ENCODE peak calls at places on chromosome 3, in ten cellular contexts. R is ovary, O is transverse colon, A is mammary epithelial cell, G is cardiac muscle cell, M is HCT116, B is adrenal gland, C is esophagus squamous epithelium, Q is psoas muscle, W is SK-N-SH. F is an unnamed sample.

GRCh38 chr3:157175678-157176077 is 15.7 kb upstream of the CCNL1 start:
- DNase-seq in R (peak; percentile 52), O (peak; percentile 50), A (no peak), G (no peak), M (no peak), B (no peak), C (no peak), Q (peak; percentile 58), W (peak; percentile 55), F (no peak)

GRCh38 chr3:132239587-132239986 is 77.6 kb upstream of the ACP3 start:
- DNase-seq in R (no peak), O (no peak), A (no peak), G (no peak), M (no peak), B (no peak), C (no peak), Q (no peak), W (no peak), F (no peak)

GRCh38 chr3:183822631-183823030 is 2.7 kb downstream of the MAP6D1 start:
- DNase-seq in R (no peak), O (no peak), A (no peak), G (no peak), M (no peak), B (no peak), C (no peak), Q (no peak), W (no peak), F (no peak)

GRCh38 chr3:170692720-170693119 is 106.8 kb upstream of the SLC7A14 start:
- DNase-seq in R (no peak), O (no peak), A (peak; percentile 77), G (no peak), M (no peak), B (no peak), C (no peak), Q (no peak), W (no peak), F (no peak)

GRCh38 chr3:132596816-132597433 is at the start of gene ACKR4:
- DNase-seq in R (no peak), O (no peak), A (no peak), G (peak; percentile 8), M (no peak), B (no peak), C (no peak), Q (no peak), W (no peak), F (no peak)

GRCh38 chr3:30952786-30953185 is 58.3 kb upstream of the GADL1 start:
- DNase-seq in R (no peak), O (no peak), A (peak; percentile 5), G (peak; percentile 34), M (no peak), B (no peak), C (no peak), Q (no peak), W (no peak), F (no peak)

GRCh38 chr3:128319107-128319506 is 147.6 kb downstream of the DNAJB8 start:
- DNase-seq in R (no peak), O (no peak), A (no peak), G (no peak), M (no peak), B (peak; percentile 2), C (no peak), Q (no peak), W (peak; percentile 80), F (peak; percentile 59)

GRCh38 chr3:149247025-149247710 is 25.5 kb upstream of the CP start:
- DNase-seq in R (no peak), O (no peak), A (peak; percentile 36), G (peak; percentile 18), M (no peak), B (no peak), C (no peak), Q (no peak), W (no peak), F (no peak)

GRCh38 chr3:70857926-70858325 is 545.5 kb upstream of the MDFIC2 start:
- DNase-seq in R (no peak), O (no peak), A (no peak), G (no peak), M (no peak), B (no peak), C (no peak), Q (no peak), W (no peak), F (no peak)

GRCh38 chr3:65938147-65938546 is 100.6 kb downstream of the MAGI1 start:
- DNase-seq in R (no peak), O (no peak), A (no peak), G (no peak), M (no peak), B (no peak), C (no peak), Q (no peak), W (no peak), F (no peak)

DNA sequence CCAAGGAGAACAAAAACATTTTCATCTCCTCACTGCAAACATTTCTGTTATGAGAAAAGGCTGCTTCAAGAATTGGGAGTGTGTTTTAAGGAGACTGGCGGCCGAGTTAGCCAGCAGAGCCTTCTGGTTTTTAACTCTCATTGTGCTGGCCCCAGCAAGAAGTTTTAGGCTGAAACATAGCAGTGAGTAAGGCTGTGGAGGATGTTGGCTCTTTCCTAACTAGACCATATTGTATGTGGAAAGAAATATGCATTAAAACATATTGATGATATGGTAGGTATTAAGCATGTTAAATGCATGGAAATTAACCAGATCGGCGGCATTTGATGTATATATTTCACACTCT is 90.7 kb downstream of the TIGIT start:
- DNase-seq in R (no peak), O (no peak), A (no peak), G (no peak), M (no peak), B (no peak), C (no peak), Q (no peak), W (no peak), F (no peak)
- H3K4me3 ChIP-seq in R (peak overlapping the region; percentile 42), O (no peak overlapping the region), A (no peak overlapping the region), G (no peak overlapping the region), M (no peak overlapping the region), B (peak overlapping the region; percentile 44), C (peak overlapping the region; percentile 42), Q (peak overlapping the region; percentile 56), W (no peak overlapping the region), F (no peak overlapping the region)

GRCh38 chr3:178823556-178824229 is 247.9 kb downstream of the ZMAT3 start:
- DNase-seq in R (peak; percentile 58), O (no peak), A (no peak), G (peak; percentile 6), M (no peak), B (no peak), C (no peak), Q (no peak), W (no peak), F (no peak)
- H3K27ac ChIP-seq in R (peak overlapping the region; percentile 68), O (peak overlapping the region; percentile 42), A (no peak overlapping the region), G (no peak overlapping the region), M (no peak overlapping the region), B (peak overlapping the region; percentile 28), C (peak overlapping the region; percentile 19), Q (no peak overlapping the region), W (no peak overlapping the region), F (no peak overlapping the region)

DNA sequence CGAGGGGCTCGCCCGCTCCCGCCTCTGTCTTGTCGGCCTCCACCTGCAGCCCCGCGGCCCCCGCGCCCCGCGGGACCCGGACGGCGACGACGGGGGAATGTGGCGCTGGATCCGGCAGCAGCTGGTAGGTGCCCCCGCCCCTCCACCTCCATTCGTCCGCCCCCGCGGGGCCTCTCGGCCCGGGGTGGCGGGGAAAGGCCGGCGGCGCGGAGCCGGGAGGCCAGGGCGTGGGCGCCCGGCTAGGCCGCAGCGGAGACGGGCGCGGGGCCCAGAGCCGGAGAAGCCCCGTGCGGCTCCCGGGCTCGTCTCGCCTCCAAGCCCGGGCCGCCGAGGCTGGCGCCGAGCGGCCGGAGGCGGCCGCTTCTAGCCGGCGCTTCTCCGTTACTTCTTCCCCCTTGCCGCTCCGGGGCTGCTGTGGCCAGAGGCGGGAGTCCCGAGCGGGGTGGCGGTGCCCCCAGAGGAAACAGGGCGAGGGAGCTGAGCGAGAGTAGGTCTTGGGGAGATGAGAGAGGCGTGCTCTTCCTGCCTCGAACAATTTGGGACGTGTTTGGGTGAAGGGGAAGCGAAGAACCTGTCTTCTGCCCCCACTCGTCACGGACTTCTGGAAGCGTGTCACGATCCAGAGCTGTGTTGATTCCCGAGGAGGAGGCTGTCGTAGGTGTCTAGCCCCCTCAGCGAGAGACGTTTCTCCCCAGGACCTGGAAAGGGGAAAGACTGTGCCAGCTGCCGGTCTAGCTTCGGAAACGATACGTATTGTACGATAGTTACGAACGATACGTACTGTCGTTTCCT is 555 bp downstream of the ATP11B start:
- DNase-seq in R (peak; percentile 41), O (peak; percentile 56), A (peak; percentile 60), G (peak; percentile 56), M (no peak), B (peak; percentile 39), C (peak; percentile 1), Q (peak; percentile 72), W (peak; percentile 79), F (peak; percentile 18)
- TF ChIP-seq CTCF in R (no peak), O (no peak), A (no peak), G (no peak), M (no peak), B (peak; percentile 4), C (no peak), Q (no peak), W (no peak), F (no peak)

GRCh38 chr3:151880326-151880725 is 6.9 kb downstream of the SUCNR1 start:
- DNase-seq in R (no peak), O (no peak), A (no peak), G (no peak), M (no peak), B (no peak), C (no peak), Q (no peak), W (no peak), F (no peak)

GRCh38 chr3:151878445-151878844 is 5.0 kb downstream of the SUCNR1 start:
- DNase-seq in R (no peak), O (no peak), A (no peak), G (no peak), M (no peak), B (no peak), C (no peak), Q (no peak), W (no peak), F (no peak)

GRCh38 chr3:151881137-151881536 is 7.7 kb downstream of the SUCNR1 start:
- DNase-seq in R (no peak), O (no peak), A (no peak), G (no peak), M (no peak), B (no peak), C (no peak), Q (no peak), W (no peak), F (no peak)

GRCh38 chr3:151879037-151879436 is 5.6 kb downstream of the SUCNR1 start:
- DNase-seq in R (no peak), O (no peak), A (no peak), G (no peak), M (no peak), B (no peak), C (no peak), Q (no peak), W (no peak), F (no peak)

DNA sequence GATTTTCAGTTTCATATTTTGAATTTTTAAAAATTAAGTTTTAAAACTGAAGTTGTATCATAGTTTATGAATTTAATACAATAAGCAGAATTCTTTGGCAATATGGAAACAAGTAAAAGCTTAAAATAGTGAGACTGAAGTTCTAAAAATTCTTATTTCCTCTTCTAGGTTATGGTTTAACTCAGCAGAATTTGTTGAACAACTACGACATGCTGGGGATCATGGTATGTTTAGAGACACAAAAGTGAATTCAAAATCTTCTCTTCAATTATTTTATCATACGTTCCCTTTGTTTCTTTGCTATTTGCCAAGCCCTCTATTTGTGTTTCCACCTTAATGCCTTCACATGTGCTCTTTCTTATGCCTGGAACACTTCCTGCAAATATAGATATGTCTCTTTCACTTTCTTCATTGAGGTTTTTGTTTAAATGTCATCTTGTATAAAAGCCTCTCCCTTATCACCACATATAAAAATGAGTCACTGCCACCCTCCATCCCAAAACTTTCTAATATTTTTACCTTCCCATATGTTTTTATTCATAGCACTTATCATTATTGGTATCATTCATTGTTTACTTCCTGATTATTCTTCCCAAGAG is 6.3 kb downstream of the SUCNR1 start:
- DNase-seq in R (no peak), O (no peak), A (no peak), G (no peak), M (no peak), B (no peak), C (no peak), Q (no peak), W (no peak), F (no peak)
- H3K4me3 ChIP-seq in R (no peak overlapping the region), O (no peak overlapping the region), A (no peak overlapping the region), G (no peak overlapping the region), M (no peak overlapping the region), B (peak overlapping the region; percentile 11), C (no peak overlapping the region), Q (no peak overlapping the region), W (no peak overlapping the region), F (no peak overlapping the region)